ENCODE peak calls at places on chromosomes 7 and 10, in eight cellular contexts. N, E, A, O, X, D, J and M are unnamed samples.

GRCh38 chr10:12351447-12351846 is 2.1 kb downstream of the CAMK1D start:
- DNase-seq in N (no peak), E (no peak), A (no peak), O (no peak), X (no peak), D (no peak), J (no peak), M (no peak)

GRCh38 chr7:51850141-51850540 is 533.5 kb upstream of the COBL start:
- DNase-seq in N (no peak), E (no peak), A (no peak), O (no peak), X (no peak), D (no peak), J (no peak), M (no peak)

GRCh38 chr10:11014671-11015141 is 3.0 kb upstream of the CELF2 start:
- DNase-seq in N (no peak), E (no peak), A (no peak), O (no peak), X (no peak), D (no peak), J (no peak), M (no peak)

GRCh38 chr7:64997927-64998391 is 7.1 kb upstream of the ZNF117 start:
- DNase-seq in N (peak; percentile 93), E (no peak), A (no peak), O (no peak), X (no peak), D (peak; percentile 87), J (no peak), M (no peak)

GRCh38 chr7:125511310-125511709 is 581.7 kb upstream of the POT1 start:
- DNase-seq in N (peak; percentile 36), E (no peak), A (no peak), O (no peak), X (no peak), D (no peak), J (no peak), M (no peak)

GRCh38 chr10:116947838-116948529 is 57.0 kb downstream of the SHTN1 start:
- DNase-seq in N (peak; percentile 65), E (peak; percentile 35), A (peak; percentile 6), O (no peak), X (no peak), D (peak; percentile 55), J (no peak), M (peak; percentile 29)

GRCh38 chr10:32005050-32005449 is 51.2 kb downstream of the KIF5B start:
- DNase-seq in N (peak; percentile 52), E (peak; percentile 43), A (peak; percentile 67), O (no peak), X (peak; percentile 16), D (peak; percentile 72), J (no peak), M (no peak)

GRCh38 chr7:25820432-25821040 is 331.5 kb upstream of the NFE2L3 start:
- DNase-seq in N (no peak), E (no peak), A (peak; percentile 32), O (no peak), X (no peak), D (peak; percentile 33), J (no peak), M (no peak)

DNA sequence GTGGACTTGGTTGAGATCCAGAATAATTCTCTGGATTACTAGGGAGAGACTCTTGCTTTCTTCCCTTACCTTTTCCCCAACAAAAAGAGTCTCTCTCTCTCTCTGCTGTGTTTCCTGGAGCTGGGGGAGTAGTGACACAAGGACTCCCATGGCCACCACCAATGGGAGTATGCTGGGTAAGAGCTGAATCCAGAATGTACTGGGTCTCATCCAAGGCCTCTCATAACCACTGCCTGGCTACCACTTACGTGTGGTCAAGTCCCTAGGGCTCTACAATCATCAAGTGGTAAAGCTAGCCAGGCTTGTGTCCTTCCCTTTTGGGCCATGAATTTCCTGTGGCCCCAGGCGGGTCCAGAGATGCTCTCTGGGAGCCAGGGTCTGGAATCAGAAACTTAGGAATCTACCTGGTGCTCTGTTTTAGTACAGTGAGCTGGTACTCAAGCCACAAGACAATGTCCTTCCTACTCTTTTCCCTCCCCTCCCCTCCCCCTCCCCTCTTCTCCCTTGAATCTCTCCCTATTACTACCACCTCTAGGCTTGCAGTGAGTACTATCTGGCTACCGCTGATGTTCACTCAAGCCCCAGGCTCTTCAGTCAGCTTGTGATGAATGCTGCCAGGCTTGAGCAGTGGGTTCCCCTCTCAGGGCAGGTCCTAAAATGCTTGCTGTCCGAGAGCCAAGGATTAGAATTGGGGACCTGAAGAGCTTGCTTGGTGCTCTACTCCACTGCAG is 196.6 kb downstream of the BBS9 start:
- DNase-seq in N (no peak), E (no peak), A (no peak), O (no peak), X (no peak), D (no peak), J (no peak), M (no peak)
- TF ChIP-seq CTCF in N (no peak), E (no peak), A (no peak), O (no peak), X (no peak), D (no peak), J (no peak), M (no peak)

GRCh38 chr10:48791267-48791928 is 106.7 kb downstream of the WDFY4 start:
- DNase-seq in N (peak; percentile 60), E (no peak), A (no peak), O (no peak), X (no peak), D (no peak), J (no peak), M (no peak)

GRCh38 chr10:48789861-48790739 is 105.4 kb downstream of the WDFY4 start:
- DNase-seq in N (no peak), E (no peak), A (no peak), O (no peak), X (no peak), D (no peak), J (no peak), M (no peak)

GRCh38 chr10:48785796-48786195 is 101.1 kb downstream of the WDFY4 start:
- DNase-seq in N (no peak), E (no peak), A (no peak), O (no peak), X (no peak), D (no peak), J (no peak), M (no peak)

GRCh38 chr10:48790740-48791044 is 106.0 kb downstream of the WDFY4 start:
- DNase-seq in N (no peak), E (no peak), A (no peak), O (no peak), X (no peak), D (no peak), J (no peak), M (no peak)

GRCh38 chr10:48788551-48788950 is 103.9 kb downstream of the WDFY4 start:
- DNase-seq in N (peak; percentile 57), E (no peak), A (no peak), O (no peak), X (no peak), D (no peak), J (no peak), M (no peak)
- TF ChIP-seq CTCF in N (no peak), E (no peak), A (no peak), O (no peak), X (no peak), D (no peak), J (no peak), M (no peak)

GRCh38 chr7:50212016-50212325 is 92.5 kb upstream of the IKZF1 start:
- DNase-seq in N (no peak), E (no peak), A (no peak), O (no peak), X (no peak), D (no peak), J (no peak), M (no peak)

GRCh38 chr7:50213622-50214017 is 90.9 kb upstream of the IKZF1 start:
- DNase-seq in N (no peak), E (no peak), A (no peak), O (no peak), X (no peak), D (no peak), J (no peak), M (no peak)

GRCh38 chr7:50211306-50212015 is 93.1 kb upstream of the IKZF1 start:
- DNase-seq in N (no peak), E (no peak), A (no peak), O (no peak), X (no peak), D (no peak), J (no peak), M (no peak)

GRCh38 chr7:50214141-50214670 is 90.3 kb upstream of the IKZF1 start:
- DNase-seq in N (no peak), E (no peak), A (peak; percentile 81), O (no peak), X (no peak), D (no peak), J (no peak), M (no peak)

DNA sequence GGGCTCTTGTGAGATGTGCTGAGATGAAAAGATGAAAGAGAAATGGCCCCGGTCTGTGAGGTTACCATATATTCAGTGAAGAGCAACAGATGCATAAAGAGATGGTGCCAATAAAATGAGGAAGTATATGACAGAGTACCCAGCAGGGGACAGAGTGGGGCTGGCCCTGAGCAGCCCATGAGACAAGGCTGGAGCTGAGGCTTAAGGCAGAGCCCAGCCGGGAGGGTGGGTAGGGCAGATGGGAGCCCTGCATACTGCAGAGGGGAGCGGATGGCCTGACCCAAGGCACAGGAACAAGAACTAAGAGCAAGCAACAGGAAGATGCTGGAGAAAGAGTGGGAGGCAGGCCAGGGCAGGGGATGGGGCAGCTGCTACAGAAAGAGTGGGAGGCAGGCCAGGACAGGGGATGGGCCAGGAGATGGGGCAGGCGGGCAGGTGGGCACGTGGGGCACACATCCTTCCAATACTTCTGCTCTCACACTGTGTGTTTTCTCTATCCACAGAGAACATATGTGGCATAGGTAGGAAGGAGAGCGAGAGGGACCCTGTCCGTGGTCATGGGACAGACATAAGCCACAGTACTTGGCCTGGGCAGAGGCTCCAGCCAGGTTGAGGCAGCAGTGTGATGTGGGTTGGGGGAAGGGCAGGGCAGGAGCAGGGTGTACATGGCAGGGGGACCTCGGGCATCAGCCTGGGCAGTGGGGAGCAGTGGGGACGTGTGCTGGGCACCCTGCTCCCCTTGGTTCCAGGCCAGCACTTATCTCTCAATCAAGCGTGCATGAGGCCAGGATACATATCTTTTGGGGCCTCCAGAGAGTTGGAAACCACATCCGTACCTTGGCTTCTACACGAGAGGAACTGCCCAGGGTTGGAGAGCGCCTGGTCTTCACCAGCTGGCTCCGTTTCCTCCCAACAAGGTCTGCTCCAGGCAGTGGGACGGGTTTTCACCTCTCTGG is 91.6 kb upstream of the IKZF1 start:
- DNase-seq in N (no peak), E (no peak), A (peak; percentile 99), O (no peak), X (no peak), D (no peak), J (no peak), M (no peak)
- TF ChIP-seq CTCF in N (no peak), E (no peak), A (peak; percentile 9), O (no peak), X (peak; percentile 25), D (no peak), J (no peak), M (no peak)

GRCh38 chr10:124497196-124497990 is 35.8 kb downstream of the LHPP start:
- DNase-seq in N (no peak), E (no peak), A (no peak), O (no peak), X (no peak), D (no peak), J (no peak), M (no peak)

GRCh38 chr10:124496620-124497019 is 35.0 kb downstream of the LHPP start:
- DNase-seq in N (no peak), E (no peak), A (no peak), O (no peak), X (no peak), D (no peak), J (no peak), M (no peak)

GRCh38 chr10:124496150-124496549 is 34.5 kb downstream of the LHPP start:
- DNase-seq in N (no peak), E (no peak), A (no peak), O (no peak), X (no peak), D (no peak), J (no peak), M (no peak)

GRCh38 chr10:124495725-124496124 is 34.1 kb downstream of the LHPP start:
- DNase-seq in N (no peak), E (no peak), A (no peak), O (no peak), X (no peak), D (no peak), J (no peak), M (no peak)

DNA sequence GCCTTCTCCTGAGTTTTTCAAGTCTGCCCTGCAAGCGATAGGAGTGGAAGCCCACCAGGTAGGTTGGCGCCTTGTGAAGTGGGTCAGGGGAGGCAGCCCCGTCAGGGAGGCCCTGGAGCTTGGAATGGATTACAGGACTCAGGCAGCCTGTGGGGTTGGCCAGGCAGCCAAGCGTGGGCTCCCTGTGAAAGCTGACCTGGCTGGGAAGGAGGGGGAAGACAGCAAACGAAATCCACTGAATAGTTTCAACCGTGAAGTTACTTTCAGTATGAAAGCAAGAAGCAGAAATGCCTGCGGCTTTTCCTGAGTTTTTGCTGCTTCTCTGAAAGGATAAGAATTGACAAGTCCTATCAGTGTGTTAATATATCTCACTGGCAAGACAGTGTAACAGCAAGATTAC is 36.4 kb downstream of the LHPP start:
- DNase-seq in N (no peak), E (no peak), A (no peak), O (no peak), X (no peak), D (no peak), J (no peak), M (peak; percentile 6)
- TF ChIP-seq CTCF in N (no peak), E (no peak), A (no peak), O (no peak), X (no peak), D (no peak), J (no peak), M (no peak)